ENCODE peak calls at places on chromosomes 7 and 10, in eight cellular contexts. N, F, D, Z, U, H, R and W are unnamed samples.

GRCh38 chr10:121662945-121663917 is 65.0 kb upstream of the FGFR2 start:
- DNase-seq in N (no peak), F (peak; percentile 76), D (no peak), Z (no peak), U (peak; percentile 39), H (no peak), R (no peak), W (peak; percentile 73)

GRCh38 chr7:23811540-23811939 is 101.5 kb downstream of the STK31 start:
- DNase-seq in N (no peak), F (no peak), D (no peak), Z (no peak), U (no peak), H (no peak), R (no peak), W (no peak)

GRCh38 chr10:21488246-21488953 is 37.1 kb downstream of the SKIDA1 start:
- DNase-seq in N (no peak), F (no peak), D (no peak), Z (no peak), U (peak; percentile 50), H (no peak), R (peak; percentile 1), W (no peak)

GRCh38 chr10:78410046-78410965 is 376.6 kb downstream of the RPS24 start:
- DNase-seq in N (no peak), F (no peak), D (no peak), Z (no peak), U (no peak), H (no peak), R (no peak), W (no peak)

GRCh38 chr7:82578430-82578829 is 134.9 kb upstream of the CACNA2D1 start:
- DNase-seq in N (no peak), F (no peak), D (no peak), Z (no peak), U (no peak), H (no peak), R (no peak), W (no peak)

GRCh38 chr7:127847641-127848040 is 183.6 kb downstream of the LRRC4 start:
- DNase-seq in N (no peak), F (no peak), D (no peak), Z (no peak), U (no peak), H (no peak), R (no peak), W (no peak)

GRCh38 chr10:130500251-130501000 is 364.2 kb downstream of the GLRX3 start:
- DNase-seq in N (no peak), F (no peak), D (no peak), Z (no peak), U (no peak), H (no peak), R (no peak), W (no peak)

GRCh38 chr7:99504281-99504602 is 220 bp upstream of the ZKSCAN5 start:
- DNase-seq in N (no peak), F (peak; percentile 99), D (no peak), Z (no peak), U (no peak), H (no peak), R (no peak), W (peak; percentile 99)

GRCh38 chr10:48701139-48701901 is 16.6 kb downstream of the WDFY4 start:
- DNase-seq in N (no peak), F (no peak), D (no peak), Z (no peak), U (no peak), H (no peak), R (no peak), W (no peak)

GRCh38 chr10:93712593-93712992 is 10.2 kb upstream of the FRA10AC1 start:
- DNase-seq in N (no peak), F (no peak), D (no peak), Z (no peak), U (no peak), H (no peak), R (no peak), W (no peak)

GRCh38 chr7:126501617-126502016 is 751.1 kb downstream of the GRM8 start:
- DNase-seq in N (no peak), F (no peak), D (no peak), Z (no peak), U (no peak), H (no peak), R (no peak), W (no peak)

GRCh38 chr10:126570631-126571170 is 99.8 kb downstream of the C10orf90 start:
- DNase-seq in N (no peak), F (no peak), D (no peak), Z (no peak), U (no peak), H (no peak), R (no peak), W (no peak)

GRCh38 chr7:156618791-156619367 is 21.7 kb upstream of the RNF32 start:
- DNase-seq in N (no peak), F (no peak), D (no peak), Z (no peak), U (no peak), H (no peak), R (no peak), W (peak; percentile 28)
- TF ChIP-seq CTCF in N (no peak), F (no peak), D (no peak), Z (no peak), U (no peak), H (no peak), R (no peak), W (no peak)

GRCh38 chr10:69936091-69936490 is 116.6 kb upstream of the MACROH2A2 start:
- DNase-seq in N (no peak), F (no peak), D (no peak), Z (peak; percentile 30), U (no peak), H (no peak), R (peak; percentile 51), W (no peak)
- TF ChIP-seq CTCF in N (peak; percentile 47), F (no peak), D (no peak), Z (no peak), U (no peak), H (peak; percentile 44), R (peak; percentile 41), W (no peak)

GRCh38 chr7:149867762-149868637 is 5.8 kb upstream of the ATP6V0E2 start:
- DNase-seq in N (no peak), F (no peak), D (no peak), Z (no peak), U (no peak), H (no peak), R (no peak), W (no peak)

GRCh38 chr7:149865437-149865836 is 8.3 kb upstream of the ATP6V0E2 start:
- DNase-seq in N (no peak), F (no peak), D (no peak), Z (no peak), U (no peak), H (no peak), R (no peak), W (no peak)

GRCh38 chr7:149866817-149867447 is 6.8 kb upstream of the ATP6V0E2 start:
- DNase-seq in N (no peak), F (no peak), D (peak; percentile 5), Z (no peak), U (no peak), H (peak; percentile 61), R (no peak), W (no peak)

GRCh38 chr7:149864751-149865150 is 9.0 kb upstream of the ATP6V0E2 start:
- DNase-seq in N (no peak), F (no peak), D (no peak), Z (no peak), U (no peak), H (no peak), R (no peak), W (no peak)

DNA sequence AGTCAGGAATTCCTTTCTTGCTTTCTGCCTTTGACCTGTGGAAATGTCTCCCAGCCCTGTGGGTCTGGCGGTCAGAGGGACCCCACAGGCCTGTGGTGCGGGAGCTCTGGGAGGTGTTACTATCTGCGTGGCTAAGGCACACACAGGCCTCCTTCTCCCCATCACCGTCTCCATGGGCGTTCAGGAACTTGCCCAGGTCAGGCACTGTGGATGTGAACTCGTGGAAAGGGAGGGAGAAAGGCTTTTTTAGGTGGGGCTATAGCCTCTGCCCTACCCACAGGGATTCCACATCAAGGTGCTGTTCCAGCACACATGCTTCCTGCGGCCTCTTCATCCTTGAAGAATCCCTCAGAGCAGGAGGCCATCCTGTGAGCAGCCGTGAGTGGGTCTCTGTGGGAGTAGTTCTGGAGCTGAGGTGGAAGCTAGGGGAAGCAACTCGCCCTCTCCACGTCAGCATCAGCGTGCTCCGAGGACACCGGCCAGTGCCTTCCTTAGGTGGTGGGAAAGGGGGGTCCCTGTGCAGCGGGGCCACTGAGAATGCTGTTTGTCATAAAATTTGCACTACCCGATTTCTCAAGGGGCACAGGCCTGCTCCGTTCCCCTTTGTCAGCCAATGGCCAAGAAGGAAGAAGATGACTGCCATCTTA is 7.5 kb upstream of the ATP6V0E2 start:
- DNase-seq in N (no peak), F (no peak), D (peak; percentile 6), Z (no peak), U (no peak), H (no peak), R (no peak), W (no peak)
- TF ChIP-seq CTCF in N (no peak), F (no peak), D (no peak), Z (no peak), U (no peak), H (no peak), R (no peak), W (no peak)

GRCh38 chr7:142784096-142784495 is 13.3 kb downstream of the PRSS2 start:
- DNase-seq in N (no peak), F (no peak), D (no peak), Z (peak; percentile 18), U (no peak), H (no peak), R (no peak), W (no peak)
- TF ChIP-seq CTCF in N (peak; percentile 2), F (no peak), D (no peak), Z (no peak), U (no peak), H (peak; percentile 6), R (no peak), W (no peak)

GRCh38 chr7:104643587-104644217 is 315.3 kb downstream of the LHFPL3 start:
- DNase-seq in N (no peak), F (peak; percentile 19), D (no peak), Z (peak; percentile 3), U (peak; percentile 38), H (no peak), R (no peak), W (peak; percentile 30)
- TF ChIP-seq CTCF in N (peak; percentile 30), F (peak; percentile 42), D (no peak), Z (no peak), U (peak; percentile 35), H (peak; percentile 60), R (peak; percentile 28), W (peak; percentile 57)

DNA sequence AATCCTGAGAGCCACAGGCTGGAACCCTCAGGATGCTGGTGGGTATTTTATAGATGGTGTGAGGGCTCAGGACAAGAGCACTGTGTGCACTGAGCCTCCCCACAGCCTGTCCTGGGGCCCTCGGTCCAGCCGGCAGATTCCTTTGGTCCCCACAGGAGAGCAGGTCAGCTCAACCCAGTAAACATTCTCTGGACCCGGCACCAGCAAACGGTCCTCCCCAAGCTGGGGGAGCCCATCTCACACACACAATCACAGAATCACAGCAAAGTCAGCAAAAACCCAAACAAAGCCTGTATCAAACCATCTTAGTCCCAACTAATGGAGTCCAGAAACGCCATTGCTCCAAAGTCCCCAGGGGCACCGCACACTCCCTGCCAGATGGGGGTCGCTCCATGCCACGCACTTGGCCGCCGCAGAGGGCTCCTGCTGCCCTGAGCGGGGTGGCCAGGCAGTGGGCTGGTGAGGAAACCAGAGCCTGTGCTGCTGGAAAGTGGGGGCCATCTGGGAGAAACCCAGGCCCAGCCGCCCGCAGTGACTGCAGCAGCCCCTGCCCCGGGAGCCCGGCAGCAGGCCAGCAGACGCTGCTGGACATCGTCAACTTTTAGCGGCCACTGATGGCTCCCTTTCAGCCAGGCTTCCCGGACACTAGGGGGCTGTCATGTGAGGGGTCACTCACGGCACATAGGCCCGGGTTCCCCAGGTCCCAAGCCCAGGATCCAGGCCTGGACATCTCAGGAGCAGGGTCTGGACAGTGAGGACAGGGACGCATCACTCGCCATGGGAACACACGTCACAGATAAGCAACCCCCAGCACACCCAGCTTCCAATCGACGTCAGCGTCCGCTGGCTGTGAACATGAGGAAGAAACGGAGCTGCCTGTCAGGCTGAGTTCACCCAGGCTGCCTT is 52.6 kb downstream of the DPYSL4 start:
- DNase-seq in N (no peak), F (peak; percentile 57), D (no peak), Z (no peak), U (no peak), H (no peak), R (no peak), W (no peak)
- TF ChIP-seq CTCF in N (no peak), F (peak; percentile 13), D (no peak), Z (no peak), U (no peak), H (no peak), R (no peak), W (no peak)